ENCODE peak calls at places on chromosome 1, in nine cellular contexts. One of them, this sample, is unnamed.

GRCh38 chr1:36157973-36158826 is 2.2 kb downstream of the MAP7D1 start:
- DNase-seq in osteocyte: no peak
- DNase-seq in AG09319: no peak
- DNase-seq in H9: no peak
- DNase-seq in neural crest cell: no peak
- DNase-seq in IMR-90: no peak
- DNase-seq in astrocyte: no peak
- DNase-seq in hepatocyte: no peak
- DNase-seq in NB4: no peak
- DNase-seq in this sample: no peak

GRCh38 chr1:143720087-143721023 is 251.4 kb downstream of the FAM72C start:
- DNase-seq in osteocyte: no peak
- DNase-seq in AG09319: no peak
- DNase-seq in H9: no peak
- DNase-seq in neural crest cell: no peak
- DNase-seq in IMR-90: peak; percentile 11
- DNase-seq in astrocyte: no peak
- DNase-seq in hepatocyte: no peak
- DNase-seq in NB4: peak; percentile 92
- DNase-seq in this sample: no peak

GRCh38 chr1:48683878-48684277 is 92.8 kb downstream of the BEND5 start:
- DNase-seq in osteocyte: no peak
- DNase-seq in AG09319: no peak
- DNase-seq in H9: no peak
- DNase-seq in neural crest cell: no peak
- DNase-seq in IMR-90: no peak
- DNase-seq in astrocyte: no peak
- DNase-seq in hepatocyte: no peak
- DNase-seq in NB4: no peak
- DNase-seq in this sample: no peak

GRCh38 chr1:42922687-42923366 is 35.8 kb downstream of the SLC2A1 start:
- DNase-seq in osteocyte: no peak
- DNase-seq in AG09319: no peak
- DNase-seq in H9: peak; percentile 88
- DNase-seq in neural crest cell: peak; percentile 44
- DNase-seq in IMR-90: peak; percentile 69
- DNase-seq in astrocyte: peak; percentile 60
- DNase-seq in hepatocyte: peak; percentile 73
- DNase-seq in NB4: peak; percentile 80
- DNase-seq in this sample: peak; percentile 78

GRCh38 chr1:77889240-77889637 is 815 bp downstream of the NEXN start:
- DNase-seq in osteocyte: no peak
- DNase-seq in AG09319: no peak
- DNase-seq in H9: no peak
- DNase-seq in neural crest cell: no peak
- DNase-seq in IMR-90: peak; percentile 81
- DNase-seq in astrocyte: peak; percentile 51
- DNase-seq in hepatocyte: peak; percentile 43
- DNase-seq in NB4: peak; percentile 33
- DNase-seq in this sample: no peak

GRCh38 chr1:231037585-231038517 is 2.2 kb downstream of the FAM89A start:
- DNase-seq in osteocyte: no peak
- DNase-seq in AG09319: no peak
- DNase-seq in H9: no peak
- DNase-seq in neural crest cell: no peak
- DNase-seq in IMR-90: no peak
- DNase-seq in astrocyte: peak; percentile 37
- DNase-seq in hepatocyte: peak; percentile 23
- DNase-seq in NB4: peak; percentile 29
- DNase-seq in this sample: no peak

GRCh38 chr1:39727221-39727931 is 11.3 kb upstream of the PPIE start:
- DNase-seq in osteocyte: no peak
- DNase-seq in AG09319: no peak
- DNase-seq in H9: no peak
- DNase-seq in neural crest cell: no peak
- DNase-seq in IMR-90: no peak
- DNase-seq in astrocyte: no peak
- DNase-seq in hepatocyte: no peak
- DNase-seq in NB4: no peak
- DNase-seq in this sample: peak; percentile 55

GRCh38 chr1:38898653-38899230 is 17.4 kb upstream of the GJA9 start:
- DNase-seq in osteocyte: no peak
- DNase-seq in AG09319: no peak
- DNase-seq in H9: no peak
- DNase-seq in neural crest cell: no peak
- DNase-seq in IMR-90: peak; percentile 12
- DNase-seq in astrocyte: peak; percentile 16
- DNase-seq in hepatocyte: no peak
- DNase-seq in NB4: no peak
- DNase-seq in this sample: no peak

GRCh38 chr1:201655243-201655642 is 116.3 kb downstream of the NAV1 start:
- DNase-seq in osteocyte: peak; percentile 88
- DNase-seq in AG09319: peak; percentile 89
- DNase-seq in H9: peak; percentile 48
- DNase-seq in neural crest cell: no peak
- DNase-seq in IMR-90: peak; percentile 92
- DNase-seq in astrocyte: peak; percentile 78
- DNase-seq in hepatocyte: peak; percentile 71
- DNase-seq in NB4: no peak
- DNase-seq in this sample: no peak

DNA sequence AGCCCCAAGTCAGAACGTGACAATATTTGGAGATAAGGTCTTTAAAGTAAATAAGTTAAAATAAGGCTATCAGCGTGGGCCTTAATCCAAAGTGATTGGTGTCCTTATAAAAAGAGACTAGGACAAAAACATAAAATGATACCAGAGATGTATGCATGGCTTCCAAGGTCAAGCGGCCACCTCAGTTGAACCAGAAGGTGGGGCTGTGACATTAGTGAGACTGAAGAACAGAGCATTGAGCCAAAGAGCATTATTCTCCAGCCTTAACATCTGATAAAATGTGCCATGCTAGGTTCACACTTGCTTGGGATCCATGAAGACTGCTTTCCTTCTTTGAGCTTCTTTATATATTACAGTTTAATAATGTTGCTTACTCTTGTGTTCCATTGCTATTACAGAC is 554.6 kb downstream of the PLA2G4A start:
- DNase-seq in osteocyte: no peak
- DNase-seq in AG09319: no peak
- DNase-seq in H9: peak; percentile 36
- DNase-seq in neural crest cell: no peak
- DNase-seq in IMR-90: no peak
- DNase-seq in astrocyte: no peak
- DNase-seq in hepatocyte: no peak
- DNase-seq in NB4: peak; percentile 11
- DNase-seq in this sample: no peak
- TF ChIP-seq CTCF in osteocyte: no peak
- TF ChIP-seq CTCF in AG09319: no peak
- TF ChIP-seq CTCF in H9: peak; percentile 70
- TF ChIP-seq CTCF in neural crest cell: no peak
- TF ChIP-seq CTCF in IMR-90: no peak
- TF ChIP-seq CTCF in astrocyte: no peak
- TF ChIP-seq CTCF in hepatocyte: no peak
- TF ChIP-seq CTCF in NB4: peak; percentile 11
- TF ChIP-seq CTCF in this sample: peak; percentile 14

GRCh38 chr1:182098301-182098700 is 36.8 kb upstream of the ZNF648 start:
- DNase-seq in osteocyte: no peak
- DNase-seq in AG09319: no peak
- DNase-seq in H9: no peak
- DNase-seq in neural crest cell: no peak
- DNase-seq in IMR-90: no peak
- DNase-seq in astrocyte: no peak
- DNase-seq in hepatocyte: no peak
- DNase-seq in NB4: no peak
- DNase-seq in this sample: no peak

GRCh38 chr1:182095946-182096345 is 34.4 kb upstream of the ZNF648 start:
- DNase-seq in osteocyte: peak; percentile 40
- DNase-seq in AG09319: no peak
- DNase-seq in H9: no peak
- DNase-seq in neural crest cell: no peak
- DNase-seq in IMR-90: no peak
- DNase-seq in astrocyte: no peak
- DNase-seq in hepatocyte: no peak
- DNase-seq in NB4: no peak
- DNase-seq in this sample: no peak

GRCh38 chr1:182091083-182091482 is 29.6 kb upstream of the ZNF648 start:
- DNase-seq in osteocyte: peak; percentile 62
- DNase-seq in AG09319: no peak
- DNase-seq in H9: no peak
- DNase-seq in neural crest cell: no peak
- DNase-seq in IMR-90: no peak
- DNase-seq in astrocyte: no peak
- DNase-seq in hepatocyte: no peak
- DNase-seq in NB4: no peak
- DNase-seq in this sample: no peak

GRCh38 chr1:182092336-182092735 is 30.8 kb upstream of the ZNF648 start:
- DNase-seq in osteocyte: no peak
- DNase-seq in AG09319: no peak
- DNase-seq in H9: no peak
- DNase-seq in neural crest cell: no peak
- DNase-seq in IMR-90: no peak
- DNase-seq in astrocyte: peak; percentile 78
- DNase-seq in hepatocyte: no peak
- DNase-seq in NB4: no peak
- DNase-seq in this sample: no peak

DNA sequence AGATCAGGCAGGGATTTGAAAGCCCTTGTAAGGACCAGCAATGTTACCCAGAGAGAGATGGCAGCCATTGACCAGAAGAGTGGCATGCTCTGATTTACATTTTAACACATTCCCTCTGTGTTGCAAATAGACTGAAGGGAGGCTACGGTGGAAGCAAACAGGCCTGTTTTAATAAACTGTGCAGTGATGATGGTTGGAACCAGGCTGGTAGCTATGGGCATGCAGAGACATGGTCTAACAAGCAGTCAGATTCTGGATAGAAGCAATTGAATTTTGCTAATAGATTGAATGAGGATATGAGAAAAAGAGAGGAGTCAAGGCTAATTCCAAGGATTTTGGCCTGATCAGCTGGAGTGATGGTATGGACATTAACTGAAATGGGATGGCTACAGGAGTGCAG is 32.3 kb upstream of the ZNF648 start:
- DNase-seq in osteocyte: peak; percentile 17
- DNase-seq in AG09319: no peak
- DNase-seq in H9: no peak
- DNase-seq in neural crest cell: no peak
- DNase-seq in IMR-90: no peak
- DNase-seq in astrocyte: no peak
- DNase-seq in hepatocyte: no peak
- DNase-seq in NB4: no peak
- DNase-seq in this sample: no peak
- TF ChIP-seq CTCF in osteocyte: no peak
- TF ChIP-seq CTCF in AG09319: no peak
- TF ChIP-seq CTCF in H9: no peak
- TF ChIP-seq CTCF in neural crest cell: no peak
- TF ChIP-seq CTCF in IMR-90: no peak
- TF ChIP-seq CTCF in astrocyte: no peak
- TF ChIP-seq CTCF in hepatocyte: no peak
- TF ChIP-seq CTCF in NB4: no peak
- TF ChIP-seq CTCF in this sample: no peak

GRCh38 chr1:159839135-159839849 is 12.6 kb downstream of the SLAMF8 start:
- DNase-seq in osteocyte: no peak
- DNase-seq in AG09319: no peak
- DNase-seq in H9: no peak
- DNase-seq in neural crest cell: no peak
- DNase-seq in IMR-90: no peak
- DNase-seq in astrocyte: no peak
- DNase-seq in hepatocyte: no peak
- DNase-seq in NB4: no peak
- DNase-seq in this sample: peak; percentile 65

GRCh38 chr1:159838715-159839114 is 12.0 kb downstream of the SLAMF8 start:
- DNase-seq in osteocyte: no peak
- DNase-seq in AG09319: no peak
- DNase-seq in H9: no peak
- DNase-seq in neural crest cell: no peak
- DNase-seq in IMR-90: no peak
- DNase-seq in astrocyte: peak; percentile 26
- DNase-seq in hepatocyte: no peak
- DNase-seq in NB4: no peak
- DNase-seq in this sample: no peak

GRCh38 chr1:159845751-159846531 is 16.5 kb downstream of the VSIG8 start:
- DNase-seq in osteocyte: no peak
- DNase-seq in AG09319: no peak
- DNase-seq in H9: no peak
- DNase-seq in neural crest cell: no peak
- DNase-seq in IMR-90: no peak
- DNase-seq in astrocyte: no peak
- DNase-seq in hepatocyte: peak; percentile 83
- DNase-seq in NB4: no peak
- DNase-seq in this sample: no peak

GRCh38 chr1:159847231-159847630 is 15.2 kb downstream of the VSIG8 start:
- DNase-seq in osteocyte: no peak
- DNase-seq in AG09319: no peak
- DNase-seq in H9: no peak
- DNase-seq in neural crest cell: no peak
- DNase-seq in IMR-90: no peak
- DNase-seq in astrocyte: no peak
- DNase-seq in hepatocyte: no peak
- DNase-seq in NB4: no peak
- DNase-seq in this sample: no peak

DNA sequence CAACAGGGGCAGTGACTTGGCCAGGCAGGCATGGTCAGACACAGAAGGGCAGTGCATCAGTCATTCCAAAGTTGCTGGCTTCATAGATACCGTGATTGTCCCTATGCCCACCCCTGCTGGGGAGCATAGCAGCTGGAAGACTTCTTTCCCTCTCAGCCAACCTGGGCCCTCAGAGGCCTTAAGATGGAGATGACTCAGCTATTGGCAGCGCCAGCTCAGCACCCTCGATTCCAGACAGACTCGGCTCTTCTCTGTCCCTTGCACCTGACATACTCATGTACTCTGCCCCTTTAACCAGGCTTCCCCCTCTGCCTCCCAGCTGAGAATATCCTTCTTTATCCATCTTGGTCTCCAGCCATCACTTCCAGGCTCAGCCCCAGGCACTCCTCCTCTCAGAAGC is 16.8 kb downstream of the SLAMF8 start:
- DNase-seq in osteocyte: no peak
- DNase-seq in AG09319: no peak
- DNase-seq in H9: no peak
- DNase-seq in neural crest cell: no peak
- DNase-seq in IMR-90: no peak
- DNase-seq in astrocyte: no peak
- DNase-seq in hepatocyte: no peak
- DNase-seq in NB4: no peak
- DNase-seq in this sample: no peak
- TF ChIP-seq CTCF in osteocyte: no peak
- TF ChIP-seq CTCF in AG09319: no peak
- TF ChIP-seq CTCF in H9: no peak
- TF ChIP-seq CTCF in neural crest cell: no peak
- TF ChIP-seq CTCF in IMR-90: no peak
- TF ChIP-seq CTCF in astrocyte: no peak
- TF ChIP-seq CTCF in hepatocyte: no peak
- TF ChIP-seq CTCF in NB4: no peak
- TF ChIP-seq CTCF in this sample: no peak

DNA sequence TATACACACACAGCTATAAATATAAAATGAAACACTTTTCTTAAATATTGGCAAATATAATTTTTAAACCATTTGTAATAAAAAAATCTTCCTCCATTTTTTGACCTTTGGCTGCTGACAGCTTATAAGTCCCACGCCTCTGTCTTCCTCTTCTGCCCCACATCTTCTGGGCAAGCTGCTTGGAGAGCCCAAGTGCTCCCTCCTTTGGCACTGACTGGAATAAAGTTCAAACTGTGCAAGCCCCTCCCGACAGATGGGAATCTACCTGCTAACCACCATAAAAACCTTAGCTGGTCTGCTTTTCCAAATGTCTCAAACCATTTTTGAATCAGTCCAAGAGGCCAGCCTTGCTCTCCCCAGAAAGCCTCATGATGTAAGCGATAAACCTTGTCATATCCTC is 99.7 kb downstream of the SNX7 start:
- DNase-seq in osteocyte: no peak
- DNase-seq in AG09319: no peak
- DNase-seq in H9: peak; percentile 40
- DNase-seq in neural crest cell: no peak
- DNase-seq in IMR-90: no peak
- DNase-seq in astrocyte: no peak
- DNase-seq in hepatocyte: peak; percentile 8
- DNase-seq in NB4: peak; percentile 24
- DNase-seq in this sample: no peak
- TF ChIP-seq CTCF in osteocyte: no peak
- TF ChIP-seq CTCF in AG09319: no peak
- TF ChIP-seq CTCF in H9: peak; percentile 63
- TF ChIP-seq CTCF in neural crest cell: peak; percentile 15
- TF ChIP-seq CTCF in IMR-90: no peak
- TF ChIP-seq CTCF in astrocyte: no peak
- TF ChIP-seq CTCF in hepatocyte: no peak
- TF ChIP-seq CTCF in NB4: no peak
- TF ChIP-seq CTCF in this sample: no peak